ENCODE peak calls at places on chromosomes 3 and 15, in ten cellular contexts. V is ovary, Q is Peyer's patch, C is IMR-90, G is testis, U is GM12891, A is endothelial cell of umbilical vein, S is uterus, O is GM12878, L is tibial nerve. Z is an unnamed sample.

GRCh38 chr3:25789596-25790556 is at the start of gene OXSM:
- DNase-seq in C (peak), L (peak), Q (peak), G (peak), A (peak), U (peak), O (peak), S (peak), V (peak), Z (peak)

GRCh38 chr3:135885885-135886284 is 79.6 kb upstream of the PPP2R3A start:
- DNase-seq in V (no peak), Q (no peak), C (no peak), L (no peak), G (no peak), U (no peak), A (no peak), O (no peak), S (no peak), Z (no peak)

GRCh38 chr3:152219225-152219624 is 49.5 kb upstream of the MBNL1 start:
- DNase-seq in S (no peak), Q (no peak), C (no peak), G (no peak), A (no peak), O (no peak), V (no peak), U (no peak), L (no peak), Z (no peak)

GRCh38 chr15:81398910-81399551 is 25.0 kb upstream of the TMC3 start:
- DNase-seq in Q (no peak), S (no peak), O (no peak), L (no peak), V (no peak), C (peak), G (no peak), A (no peak), U (no peak), Z (no peak)

GRCh38 chr3:166456291-166456690 is 619.1 kb upstream of the BCHE start:
- DNase-seq in Q (no peak), V (no peak), S (no peak), G (no peak), A (no peak), L (no peak), U (no peak), C (peak), O (no peak), Z (no peak)

GRCh38 chr15:92410544-92410943 is 16.9 kb downstream of the ST8SIA2 start:
- DNase-seq in C (no peak), L (no peak), U (no peak), O (no peak), Q (no peak), G (no peak), A (no peak), S (no peak), V (no peak), Z (no peak)

GRCh38 chr3:160459450-160459970 is 9.9 kb upstream of the TRIM59 start:
- DNase-seq in S (no peak), V (no peak), C (no peak), U (no peak), O (no peak), G (no peak), Q (no peak), A (no peak), L (no peak), Z (no peak)

GRCh38 chr3:72830452-72831217 is 17.6 kb downstream of the SHQ1 start:
- DNase-seq in C (peak), S (no peak), U (no peak), G (no peak), O (no peak), L (no peak), V (no peak), Q (no peak), A (no peak), Z (no peak)

GRCh38 chr3:106251160-106251892 is 382.5 kb upstream of the CBLB start:
- DNase-seq in Q (no peak), O (no peak), A (no peak), V (no peak), U (no peak), S (no peak), G (no peak), C (no peak), L (no peak), Z (no peak)

GRCh38 chr3:53478921-53479664 is 15.3 kb upstream of the CACNA1D start:
- DNase-seq in Q (peak), O (no peak), L (no peak), A (no peak), U (no peak), C (no peak), V (no peak), G (no peak), S (no peak), Z (no peak)

GRCh38 chr3:53473422-53473821 is 21.0 kb upstream of the CACNA1D start:
- DNase-seq in L (no peak), V (no peak), Q (no peak), G (no peak), S (no peak), U (no peak), O (no peak), A (no peak), C (no peak), Z (no peak)

GRCh38 chr3:53483821-53484220 is 10.6 kb upstream of the CACNA1D start:
- DNase-seq in V (no peak), Q (no peak), S (no peak), U (no peak), C (no peak), L (no peak), A (no peak), O (no peak), G (no peak), Z (no peak)

GRCh38 chr3:53482227-53482626 is 12.2 kb upstream of the CACNA1D start:
- DNase-seq in Q (no peak), L (no peak), U (no peak), O (no peak), C (no peak), A (no peak), S (no peak), V (no peak), G (no peak), Z (no peak)

GRCh38 chr3:53478166-53478830 is 16.1 kb upstream of the CACNA1D start:
- DNase-seq in S (no peak), L (no peak), O (no peak), C (no peak), G (no peak), A (no peak), U (no peak), Q (peak), V (no peak), Z (no peak)
- TF ChIP-seq POLR2A in S (no peak), L (no peak), O (no peak), C (no peak), G (no peak), A (no peak), U (no peak), Q (no peak), V (no peak), Z (no peak)

GRCh38 chr15:75455982-75456531 is 4.6 kb upstream of the SIN3A start:
- DNase-seq in Q (no peak), S (no peak), L (no peak), O (peak), C (peak), U (peak), A (peak), G (no peak), V (no peak), Z (no peak)
- TF ChIP-seq POLR2A in Q (no peak), S (no peak), L (no peak), O (peak), C (peak), U (peak), A (no peak), G (no peak), V (no peak), Z (no peak)

GRCh38 chr3:71681224-71681668 is 44.0 kb downstream of the EIF4E3 start:
- DNase-seq in V (peak), C (peak), G (peak), L (peak), A (peak), Q (peak), U (no peak), S (peak), O (no peak), Z (peak)
- TF ChIP-seq POLR2A in V (no peak), C (no peak), G (no peak), L (no peak), A (no peak), Q (no peak), U (no peak), S (no peak), O (no peak), Z (no peak)

GRCh38 chr3:184005981-184006507 is 11.6 kb downstream of the ABCC5 start:
- DNase-seq in G (peak), A (peak), S (no peak), U (peak), L (no peak), O (peak), Q (peak), V (peak), C (peak), Z (peak)
- TF ChIP-seq POLR2A in G (no peak), A (no peak), S (no peak), U (no peak), L (no peak), O (no peak), Q (peak), V (no peak), C (no peak), Z (no peak)

GRCh38 chr3:35679409-35680080 is 40.2 kb downstream of the ARPP21 start:
- DNase-seq in G (no peak), O (no peak), Q (no peak), L (no peak), A (no peak), V (no peak), C (no peak), U (no peak), S (no peak), Z (no peak)

GRCh38 chr3:35677797-35678196 is 38.5 kb downstream of the ARPP21 start:
- DNase-seq in O (no peak), L (no peak), C (no peak), S (no peak), U (no peak), A (no peak), Q (no peak), G (no peak), V (no peak), Z (no peak)

GRCh38 chr3:35675621-35676020 is 36.3 kb downstream of the ARPP21 start:
- DNase-seq in O (no peak), A (no peak), G (no peak), S (no peak), V (no peak), Q (no peak), U (no peak), C (no peak), L (no peak), Z (no peak)

GRCh38 chr3:35680866-35681650 is 41.7 kb downstream of the ARPP21 start:
- DNase-seq in L (no peak), Q (no peak), O (no peak), S (no peak), A (no peak), G (no peak), V (no peak), C (no peak), U (no peak), Z (no peak)

GRCh38 chr3:35678552-35679220 is 39.4 kb downstream of the ARPP21 start:
- DNase-seq in S (no peak), V (no peak), C (no peak), A (no peak), Q (no peak), G (no peak), O (no peak), L (no peak), U (no peak), Z (no peak)
- TF ChIP-seq POLR2A in S (no peak), V (no peak), C (no peak), A (no peak), Q (no peak), G (no peak), O (no peak), L (no peak), U (no peak), Z (no peak)

DNA sequence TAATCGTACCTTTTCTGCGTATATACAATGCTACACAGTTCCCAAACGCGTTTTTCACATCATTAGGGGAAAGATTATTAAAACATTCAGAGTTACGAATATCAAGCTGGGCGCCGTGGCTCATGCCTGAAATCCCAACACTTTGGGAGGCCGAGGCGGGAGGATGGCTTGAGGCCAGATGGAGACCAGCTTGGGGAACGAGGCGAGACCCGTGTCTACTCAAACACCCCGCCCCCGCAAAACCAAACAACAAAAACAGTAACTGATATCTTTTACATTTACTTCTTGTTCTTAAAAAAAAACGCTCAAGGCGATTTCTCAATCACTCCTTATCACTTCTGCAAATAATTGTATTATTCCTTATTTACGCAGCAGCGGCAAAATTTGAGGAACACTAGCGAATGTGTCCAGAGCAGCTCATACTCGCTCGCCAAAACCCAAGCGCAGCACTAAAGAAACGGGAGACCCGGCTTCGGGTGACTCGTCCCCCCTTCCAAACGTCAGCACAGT is 1.2 kb downstream of the ZBTB11 start:
- DNase-seq in C (no peak), G (peak), O (no peak), S (peak), A (no peak), U (no peak), Q (no peak), V (peak), L (no peak), Z (no peak)
- TF ChIP-seq POLR2A in C (peak), G (no peak), O (no peak), S (no peak), A (peak), U (peak), Q (no peak), V (no peak), L (no peak), Z (no peak)

GRCh38 chr3:23376516-23377248 is 173.6 kb downstream of the UBE2E2 start:
- DNase-seq in O (no peak), A (no peak), S (no peak), C (peak), L (no peak), U (no peak), Q (no peak), G (no peak), V (no peak), Z (no peak)
- TF ChIP-seq POLR2A in O (no peak), A (no peak), S (no peak), C (no peak), L (no peak), U (no peak), Q (no peak), G (no peak), V (no peak), Z (no peak)

GRCh38 chr3:186620213-186621092 is 7.6 kb downstream of the AHSG start:
- DNase-seq in L (no peak), C (no peak), Q (no peak), G (no peak), S (no peak), V (no peak), A (no peak), O (no peak), U (no peak), Z (no peak)
- TF ChIP-seq POLR2A in L (no peak), C (no peak), Q (no peak), G (no peak), S (no peak), V (no peak), A (no peak), O (no peak), U (no peak), Z (no peak)

Z was measured in lower leg skin.